ENCODE peak calls at places on chromosome 4, in ten cellular contexts. One of them, this sample, is unnamed. For H3K4me1, the result is how much of the 10 kb centered on the place peaks cover.

GRCh38 chr4:79241846-79242245 is 84.0 kb downstream of the NAA11 start:
- DNase-seq in PC-3: peak
- DNase-seq in astrocyte: peak
- DNase-seq in OCI-LY7: no peak
- DNase-seq in IMR-90: peak
- DNase-seq in pancreas: no peak
- DNase-seq in transverse colon: no peak
- DNase-seq in ovary: no peak
- DNase-seq in ascending aorta: no peak
- DNase-seq in tibial artery: no peak
- DNase-seq in this sample: no peak

GRCh38 chr4:10015140-10015753 is 6.0 kb downstream of the SLC2A9 start:
- DNase-seq in OCI-LY7: peak
- DNase-seq in tibial artery: no peak
- DNase-seq in ovary: peak
- DNase-seq in ascending aorta: no peak
- DNase-seq in astrocyte: no peak
- DNase-seq in IMR-90: peak
- DNase-seq in PC-3: peak
- DNase-seq in pancreas: no peak
- DNase-seq in transverse colon: peak
- DNase-seq in this sample: no peak

GRCh38 chr4:10808591-10808990 is 124.0 kb upstream of the CLNK start:
- DNase-seq in ascending aorta: no peak
- DNase-seq in IMR-90: peak
- DNase-seq in astrocyte: peak
- DNase-seq in tibial artery: peak
- DNase-seq in PC-3: no peak
- DNase-seq in pancreas: no peak
- DNase-seq in ovary: peak
- DNase-seq in transverse colon: no peak
- DNase-seq in OCI-LY7: no peak
- DNase-seq in this sample: no peak

GRCh38 chr4:124111922-124112321 is 600.6 kb downstream of the ANKRD50 start:
- DNase-seq in transverse colon: no peak
- DNase-seq in tibial artery: no peak
- DNase-seq in PC-3: peak
- DNase-seq in astrocyte: peak
- DNase-seq in pancreas: no peak
- DNase-seq in ascending aorta: no peak
- DNase-seq in IMR-90: peak
- DNase-seq in ovary: no peak
- DNase-seq in OCI-LY7: peak
- DNase-seq in this sample: no peak

GRCh38 chr4:52915730-52916129 is 53.6 kb downstream of the RASL11B start:
- DNase-seq in OCI-LY7: no peak
- DNase-seq in astrocyte: no peak
- DNase-seq in tibial artery: no peak
- DNase-seq in pancreas: no peak
- DNase-seq in transverse colon: no peak
- DNase-seq in ovary: no peak
- DNase-seq in PC-3: no peak
- DNase-seq in IMR-90: no peak
- DNase-seq in ascending aorta: no peak
- DNase-seq in this sample: no peak

GRCh38 chr4:113838421-113838820 is 76.9 kb upstream of the CAMK2D start:
- DNase-seq in transverse colon: no peak
- DNase-seq in IMR-90: no peak
- DNase-seq in astrocyte: no peak
- DNase-seq in ascending aorta: no peak
- DNase-seq in OCI-LY7: no peak
- DNase-seq in pancreas: no peak
- DNase-seq in PC-3: no peak
- DNase-seq in tibial artery: no peak
- DNase-seq in ovary: no peak
- DNase-seq in this sample: no peak

GRCh38 chr4:10737335-10737734 is 52.8 kb upstream of the CLNK start:
- DNase-seq in OCI-LY7: no peak
- DNase-seq in pancreas: no peak
- DNase-seq in ascending aorta: no peak
- DNase-seq in IMR-90: peak
- DNase-seq in ovary: no peak
- DNase-seq in astrocyte: peak
- DNase-seq in transverse colon: no peak
- DNase-seq in tibial artery: no peak
- DNase-seq in PC-3: no peak
- DNase-seq in this sample: no peak

GRCh38 chr4:14984452-14984851 is 17.8 kb upstream of the CPEB2 start:
- DNase-seq in PC-3: no peak
- DNase-seq in ascending aorta: no peak
- DNase-seq in tibial artery: no peak
- DNase-seq in ovary: no peak
- DNase-seq in pancreas: no peak
- DNase-seq in astrocyte: no peak
- DNase-seq in transverse colon: no peak
- DNase-seq in IMR-90: no peak
- DNase-seq in OCI-LY7: no peak
- DNase-seq in this sample: no peak

GRCh38 chr4:168604496-168605373 is 107.9 kb downstream of the PALLD start:
- DNase-seq in OCI-LY7: no peak
- DNase-seq in PC-3: peak
- DNase-seq in pancreas: no peak
- DNase-seq in transverse colon: no peak
- DNase-seq in IMR-90: peak
- DNase-seq in ovary: no peak
- DNase-seq in ascending aorta: no peak
- DNase-seq in astrocyte: peak
- DNase-seq in tibial artery: no peak
- DNase-seq in this sample: no peak

GRCh38 chr4:89216866-89217265 is 90.7 kb downstream of the GPRIN3 start:
- DNase-seq in transverse colon: no peak
- DNase-seq in OCI-LY7: no peak
- DNase-seq in ascending aorta: no peak
- DNase-seq in astrocyte: no peak
- DNase-seq in PC-3: no peak
- DNase-seq in IMR-90: no peak
- DNase-seq in pancreas: no peak
- DNase-seq in ovary: no peak
- DNase-seq in tibial artery: no peak
- DNase-seq in this sample: no peak

GRCh38 chr4:18366136-18366535 is 344.6 kb upstream of the LCORL start:
- DNase-seq in astrocyte: no peak
- DNase-seq in PC-3: no peak
- DNase-seq in IMR-90: no peak
- DNase-seq in tibial artery: no peak
- DNase-seq in transverse colon: no peak
- DNase-seq in OCI-LY7: no peak
- DNase-seq in ovary: no peak
- DNase-seq in ascending aorta: no peak
- DNase-seq in pancreas: no peak
- DNase-seq in this sample: no peak

GRCh38 chr4:155497306-155497705 is 120.5 kb upstream of the MAP9 start:
- DNase-seq in transverse colon: no peak
- DNase-seq in OCI-LY7: no peak
- DNase-seq in tibial artery: no peak
- DNase-seq in IMR-90: no peak
- DNase-seq in pancreas: no peak
- DNase-seq in ascending aorta: no peak
- DNase-seq in astrocyte: no peak
- DNase-seq in ovary: no peak
- DNase-seq in PC-3: no peak
- DNase-seq in this sample: no peak

GRCh38 chr4:86294883-86295282 is 65.0 kb downstream of the MAPK10 start:
- DNase-seq in PC-3: no peak
- DNase-seq in tibial artery: no peak
- DNase-seq in transverse colon: no peak
- DNase-seq in OCI-LY7: peak
- DNase-seq in ovary: no peak
- DNase-seq in pancreas: no peak
- DNase-seq in ascending aorta: no peak
- DNase-seq in astrocyte: no peak
- DNase-seq in IMR-90: no peak
- DNase-seq in this sample: no peak

GRCh38 chr4:77861500-77861899 is 1.1 kb upstream of the MRPL1 start:
- DNase-seq in astrocyte: peak
- DNase-seq in ovary: no peak
- DNase-seq in IMR-90: no peak
- DNase-seq in PC-3: no peak
- DNase-seq in ascending aorta: no peak
- DNase-seq in pancreas: no peak
- DNase-seq in tibial artery: no peak
- DNase-seq in transverse colon: no peak
- DNase-seq in OCI-LY7: peak
- DNase-seq in this sample: no peak

GRCh38 chr4:182537031-182537617 is 293.9 kb downstream of the TENM3 start:
- DNase-seq in PC-3: no peak
- DNase-seq in OCI-LY7: no peak
- DNase-seq in transverse colon: no peak
- DNase-seq in ovary: no peak
- DNase-seq in astrocyte: peak
- DNase-seq in ascending aorta: no peak
- DNase-seq in tibial artery: no peak
- DNase-seq in pancreas: no peak
- DNase-seq in IMR-90: no peak
- DNase-seq in this sample: no peak
- TF ChIP-seq CTCF in PC-3: no peak
- TF ChIP-seq CTCF in OCI-LY7: no peak
- TF ChIP-seq CTCF in transverse colon: no peak
- TF ChIP-seq CTCF in ovary: no peak
- TF ChIP-seq CTCF in astrocyte: no peak
- TF ChIP-seq CTCF in ascending aorta: no peak
- TF ChIP-seq CTCF in tibial artery: no peak
- TF ChIP-seq CTCF in pancreas: no peak
- TF ChIP-seq CTCF in IMR-90: no peak
- TF ChIP-seq CTCF in this sample: no peak

GRCh38 chr4:104868533-104868932 is 278.1 kb upstream of the TET2 start:
- DNase-seq in transverse colon: no peak
- DNase-seq in pancreas: no peak
- DNase-seq in PC-3: no peak
- DNase-seq in tibial artery: no peak
- DNase-seq in OCI-LY7: no peak
- DNase-seq in astrocyte: no peak
- DNase-seq in ascending aorta: no peak
- DNase-seq in ovary: no peak
- DNase-seq in IMR-90: no peak
- DNase-seq in this sample: no peak
- H3K4me1 ChIP-seq in transverse colon: under half
- H3K4me1 ChIP-seq in pancreas: under half
- H3K4me1 ChIP-seq in PC-3: under half
- H3K4me1 ChIP-seq in tibial artery: under half
- H3K4me1 ChIP-seq in OCI-LY7: under half
- H3K4me1 ChIP-seq in astrocyte: under half
- H3K4me1 ChIP-seq in ascending aorta: under half
- H3K4me1 ChIP-seq in ovary: under half
- H3K4me1 ChIP-seq in IMR-90: under half
- H3K4me1 ChIP-seq in this sample: under half

GRCh38 chr4:137545461-137545861 is 13.2 kb upstream of the PCDH18 start:
- DNase-seq in ovary: no peak
- DNase-seq in tibial artery: peak
- DNase-seq in OCI-LY7: no peak
- DNase-seq in PC-3: no peak
- DNase-seq in IMR-90: peak
- DNase-seq in pancreas: no peak
- DNase-seq in ascending aorta: no peak
- DNase-seq in astrocyte: peak
- DNase-seq in transverse colon: no peak
- DNase-seq in this sample: no peak
- TF ChIP-seq CTCF in ovary: no peak
- TF ChIP-seq CTCF in tibial artery: no peak
- TF ChIP-seq CTCF in OCI-LY7: no peak
- TF ChIP-seq CTCF in PC-3: no peak
- TF ChIP-seq CTCF in IMR-90: peak
- TF ChIP-seq CTCF in pancreas: no peak
- TF ChIP-seq CTCF in ascending aorta: no peak
- TF ChIP-seq CTCF in astrocyte: no peak
- TF ChIP-seq CTCF in transverse colon: no peak
- TF ChIP-seq CTCF in this sample: no peak

GRCh38 chr4:3303840-3304715 is 11.3 kb downstream of the RGS12 start:
- DNase-seq in OCI-LY7: no peak
- DNase-seq in astrocyte: no peak
- DNase-seq in ascending aorta: no peak
- DNase-seq in transverse colon: no peak
- DNase-seq in PC-3: no peak
- DNase-seq in ovary: no peak
- DNase-seq in pancreas: no peak
- DNase-seq in IMR-90: no peak
- DNase-seq in tibial artery: peak
- DNase-seq in this sample: no peak

GRCh38 chr4:3301450-3302163 is 8.8 kb downstream of the RGS12 start:
- DNase-seq in transverse colon: no peak
- DNase-seq in pancreas: no peak
- DNase-seq in ascending aorta: no peak
- DNase-seq in astrocyte: no peak
- DNase-seq in tibial artery: peak
- DNase-seq in OCI-LY7: no peak
- DNase-seq in PC-3: no peak
- DNase-seq in IMR-90: no peak
- DNase-seq in ovary: no peak
- DNase-seq in this sample: no peak

GRCh38 chr4:3303445-3303824 is 10.6 kb downstream of the RGS12 start:
- DNase-seq in astrocyte: no peak
- DNase-seq in ascending aorta: no peak
- DNase-seq in PC-3: no peak
- DNase-seq in pancreas: no peak
- DNase-seq in IMR-90: no peak
- DNase-seq in tibial artery: peak
- DNase-seq in ovary: no peak
- DNase-seq in transverse colon: no peak
- DNase-seq in OCI-LY7: no peak
- DNase-seq in this sample: no peak

GRCh38 chr4:3302164-3302785 is 9.5 kb downstream of the RGS12 start:
- DNase-seq in astrocyte: peak
- DNase-seq in ascending aorta: no peak
- DNase-seq in tibial artery: peak
- DNase-seq in pancreas: no peak
- DNase-seq in transverse colon: no peak
- DNase-seq in IMR-90: no peak
- DNase-seq in OCI-LY7: no peak
- DNase-seq in ovary: no peak
- DNase-seq in PC-3: no peak
- DNase-seq in this sample: no peak

DNA sequence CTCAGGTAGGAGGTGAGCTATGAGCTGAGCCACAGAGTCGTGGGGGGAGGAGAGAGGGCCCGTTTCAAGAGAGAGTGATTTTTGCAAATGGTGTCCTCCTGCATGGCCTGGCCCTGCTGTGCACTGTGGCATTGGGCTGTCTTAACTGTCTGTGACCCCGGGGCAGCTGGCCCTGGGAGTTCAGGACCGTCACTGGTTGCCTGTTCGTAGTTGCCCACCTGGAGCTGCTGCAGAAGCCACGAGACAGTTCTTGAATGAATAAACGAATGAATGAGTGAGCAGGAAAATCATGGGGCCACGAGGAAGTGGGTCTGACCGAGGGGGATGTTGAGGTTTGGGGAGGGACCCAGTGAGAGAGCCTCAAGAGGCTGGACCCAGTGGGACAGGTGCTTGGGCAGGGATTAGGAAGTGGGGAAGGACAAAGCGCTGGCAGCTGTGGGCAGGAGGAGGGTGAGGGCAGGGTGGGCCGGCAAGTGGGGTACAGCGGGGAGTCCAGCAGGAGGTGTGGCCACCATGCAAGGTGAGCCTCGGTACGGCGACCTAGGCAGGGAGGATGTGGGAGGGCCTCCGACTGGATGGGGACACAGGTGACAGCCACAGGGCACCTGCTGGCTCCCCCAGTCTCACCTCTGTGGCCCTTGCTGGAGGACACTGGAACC is 10.1 kb downstream of the RGS12 start:
- DNase-seq in OCI-LY7: peak
- DNase-seq in ascending aorta: no peak
- DNase-seq in pancreas: no peak
- DNase-seq in IMR-90: no peak
- DNase-seq in tibial artery: peak
- DNase-seq in ovary: no peak
- DNase-seq in PC-3: no peak
- DNase-seq in transverse colon: no peak
- DNase-seq in astrocyte: no peak
- DNase-seq in this sample: no peak
- H3K4me1 ChIP-seq in OCI-LY7: under half
- H3K4me1 ChIP-seq in ascending aorta: under half
- H3K4me1 ChIP-seq in pancreas: under half
- H3K4me1 ChIP-seq in IMR-90: under half
- H3K4me1 ChIP-seq in tibial artery: under half
- H3K4me1 ChIP-seq in ovary: under half
- H3K4me1 ChIP-seq in PC-3: under half
- H3K4me1 ChIP-seq in transverse colon: under half
- H3K4me1 ChIP-seq in astrocyte: under half
- H3K4me1 ChIP-seq in this sample: half or more

This sample was measured in vagina.